ENCODE peak calls at places on chromosomes 6 and 20, in six cellular contexts. R is OCI-LY7; S is psoas muscle; P is A549; L is naive thymus-derived CD4-positive, alpha-beta T cell; J is CD4-positive, CD25-positive, alpha-beta regulatory T cell. X is an unnamed sample. For H3K4me1, the result is how much of the 10 kb centered on the place peaks cover.

GRCh38 chr20:8390500-8390899 is 258.4 kb downstream of the PLCB1 start:
- DNase-seq in S (no peak), P (no peak), J (no peak), R (no peak), L (no peak), X (no peak)

GRCh38 chr6:116115781-116116180 is 10.2 kb downstream of the COL10A1 start:
- DNase-seq in J (no peak), S (no peak), L (no peak), P (no peak), R (no peak), X (no peak)

GRCh38 chr6:3299221-3299620 is 40.5 kb downstream of the PSMG4 start:
- DNase-seq in J (no peak), S (no peak), R (no peak), P (no peak), L (no peak), X (no peak)

GRCh38 chr6:90233994-90234393 is 62.6 kb downstream of the BACH2 start:
- DNase-seq in L (peak), R (no peak), J (peak), S (no peak), P (no peak), X (no peak)

GRCh38 chr6:21413428-21413827 is 180.1 kb upstream of the SOX4 start:
- DNase-seq in R (no peak), J (no peak), S (no peak), L (no peak), P (no peak), X (no peak)

GRCh38 chr6:39610229-39610628 is 115.0 kb downstream of the KIF6 start:
- DNase-seq in L (no peak), R (no peak), P (no peak), S (no peak), J (no peak), X (no peak)

GRCh38 chr6:3664641-3665041 is 86.9 kb downstream of the PXDC1 start:
- DNase-seq in R (no peak), L (no peak), P (no peak), J (no peak), S (no peak), X (no peak)

GRCh38 chr20:36881331-36881730 is 5.4 kb downstream of the TLDC2 start:
- DNase-seq in P (no peak), L (no peak), J (no peak), R (no peak), S (no peak), X (no peak)

GRCh38 chr6:136175873-136176272 is 74.2 kb downstream of the MTFR2 start:
- DNase-seq in P (no peak), J (no peak), R (no peak), L (no peak), S (no peak), X (no peak)

GRCh38 chr6:26195924-26196845 is 109.0 kb downstream of the HFE start:
- DNase-seq in R (peak), J (peak), S (no peak), P (no peak), L (peak), X (no peak)

GRCh38 chr20:46458891-46459750 is 52.7 kb upstream of the ELMO2 start:
- DNase-seq in P (no peak), S (peak), L (peak), J (no peak), R (no peak), X (peak)

GRCh38 chr6:127053032-127053908 is 65.2 kb upstream of the RSPO3 start:
- DNase-seq in L (no peak), P (no peak), R (no peak), J (no peak), S (no peak), X (no peak)

GRCh38 chr6:28207244-28208179 is 17.6 kb upstream of the ZSCAN9 start:
- DNase-seq in S (no peak), R (no peak), L (no peak), P (no peak), J (no peak), X (no peak)

GRCh38 chr20:33999025-33999629 is 5.4 kb downstream of the RALY start:
- DNase-seq in J (no peak), R (no peak), P (no peak), L (no peak), S (no peak), X (no peak)
- H3K27ac ChIP-seq in J (no peak), R (no peak), P (no peak), L (no peak), S (no peak), X (no peak)

GRCh38 chr20:59159091-59159821 is 4.4 kb upstream of the ZNF831 start:
- DNase-seq in S (no peak), P (no peak), J (peak), L (peak), R (no peak), X (no peak)

GRCh38 chr20:59154317-59155013 is 9.2 kb upstream of the ZNF831 start:
- DNase-seq in R (no peak), P (no peak), L (no peak), S (no peak), J (no peak), X (no peak)

GRCh38 chr20:59158673-59159072 is 4.9 kb upstream of the ZNF831 start:
- DNase-seq in P (no peak), J (no peak), L (no peak), S (no peak), R (no peak), X (no peak)

GRCh38 chr20:59157961-59158541 is 5.6 kb upstream of the ZNF831 start:
- DNase-seq in S (no peak), J (no peak), L (no peak), P (no peak), R (no peak), X (no peak)

GRCh38 chr20:59157064-59157463 is 6.6 kb upstream of the ZNF831 start:
- DNase-seq in J (no peak), S (no peak), R (no peak), P (no peak), L (no peak), X (no peak)
- H3K4me1 ChIP-seq in J (half or more), S (under half), R (under half), P (under half), L (half or more), X (under half)

GRCh38 chr6:5442319-5442718 is 181.0 kb downstream of the FARS2 start:
- DNase-seq in R (no peak), J (no peak), S (no peak), P (no peak), L (no peak), X (no peak)
- H3K27ac ChIP-seq in R (no peak), J (no peak), S (no peak), P (no peak), L (no peak), X (no peak)

GRCh38 chr20:17964073-17964472 is 4.5 kb downstream of the SNX5 start:
- DNase-seq in L (no peak), P (no peak), R (no peak), J (no peak), S (no peak), X (no peak)
- H3K4me1 ChIP-seq in L (under half), P (half or more), R (half or more), J (half or more), S (half or more), X (under half)

GRCh38 chr6:71851214-71851613 is 35.1 kb upstream of the RIMS1 start:
- DNase-seq in P (no peak), J (no peak), R (no peak), L (no peak), S (no peak), X (no peak)
- H3K27ac ChIP-seq in P (no peak), J (no peak), R (no peak), L (no peak), S (no peak), X (no peak)

GRCh38 chr6:33276581-33276863 is 401 bp upstream of the B3GALT4 start:
- DNase-seq in L (no peak), P (no peak), R (peak), S (no peak), J (no peak), X (no peak)

GRCh38 chr6:33278392-33278741 is 1.4 kb downstream of the B3GALT4 start:
- DNase-seq in P (no peak), R (no peak), J (no peak), L (no peak), S (no peak), X (no peak)

GRCh38 chr6:33276864-33277662 is at the start of gene B3GALT4:
- DNase-seq in R (peak), P (peak), J (peak), S (peak), L (peak), X (no peak)

GRCh38 chr6:33278810-33279209 is 1.9 kb downstream of the B3GALT4 start:
- DNase-seq in P (no peak), R (no peak), L (no peak), J (no peak), S (no peak), X (no peak)

GRCh38 chr6:33277663-33278391 is 904 bp downstream of the B3GALT4 start:
- DNase-seq in L (no peak), P (no peak), R (peak), S (no peak), J (peak), X (no peak)
- H3K4me1 ChIP-seq in L (under half), P (under half), R (half or more), S (under half), J (half or more), X (under half)

GRCh38 chr6:152300517-152300916 is 336.6 kb downstream of the SYNE1 start:
- DNase-seq in P (no peak), S (no peak), L (no peak), R (peak), J (no peak), X (no peak)
- H3K27ac ChIP-seq in P (no peak), S (no peak), L (no peak), R (peak), J (no peak), X (no peak)